ENCODE peak calls at places on chromosomes 2 and 18, in ten cellular contexts. One of them, this sample, is unnamed.

GRCh38 chr2:174964404-174964803 is 40.8 kb downstream of the CHN1 start:
- DNase-seq in A172: no peak
- DNase-seq in RPMI7951: no peak
- DNase-seq in mesendoderm: peak
- DNase-seq in NCI-H1105 treated with DMSO at 0.1 percent for 48 hours: no peak
- DNase-seq in tibial artery: no peak
- DNase-seq in KG1: peak
- DNase-seq in activated CD8-positive, alpha-beta memory T cell treated with anti-CD3 and anti-CD28 coated beads, Interleukin-2, amount 10 ng/mL, durations not matched to agents 7 days and 5 days: no peak
- DNase-seq in effector memory CD4-positive, alpha-beta T cell: no peak
- DNase-seq in NCI-H774: no peak
- DNase-seq in this sample: no peak

GRCh38 chr2:240784629-240785423 is 35.2 kb downstream of the KIF1A start:
- DNase-seq in NCI-H1105 treated with DMSO at 0.1 percent for 48 hours: no peak
- DNase-seq in effector memory CD4-positive, alpha-beta T cell: no peak
- DNase-seq in KG1: no peak
- DNase-seq in RPMI7951: no peak
- DNase-seq in tibial artery: no peak
- DNase-seq in mesendoderm: no peak
- DNase-seq in A172: no peak
- DNase-seq in activated CD8-positive, alpha-beta memory T cell treated with anti-CD3 and anti-CD28 coated beads, Interleukin-2, amount 10 ng/mL, durations not matched to agents 7 days and 5 days: no peak
- DNase-seq in NCI-H774: no peak
- DNase-seq in this sample: no peak

GRCh38 chr18:79345366-79345765 is 50.4 kb upstream of the NFATC1 start:
- DNase-seq in NCI-H774: no peak
- DNase-seq in A172: no peak
- DNase-seq in NCI-H1105 treated with DMSO at 0.1 percent for 48 hours: no peak
- DNase-seq in RPMI7951: no peak
- DNase-seq in tibial artery: no peak
- DNase-seq in effector memory CD4-positive, alpha-beta T cell: no peak
- DNase-seq in KG1: no peak
- DNase-seq in activated CD8-positive, alpha-beta memory T cell treated with anti-CD3 and anti-CD28 coated beads, Interleukin-2, amount 10 ng/mL, durations not matched to agents 7 days and 5 days: no peak
- DNase-seq in mesendoderm: no peak
- DNase-seq in this sample: no peak

GRCh38 chr18:73535189-73535588 is 612.4 kb downstream of the FBXO15 start:
- DNase-seq in mesendoderm: no peak
- DNase-seq in RPMI7951: peak
- DNase-seq in activated CD8-positive, alpha-beta memory T cell treated with anti-CD3 and anti-CD28 coated beads, Interleukin-2, amount 10 ng/mL, durations not matched to agents 7 days and 5 days: no peak
- DNase-seq in KG1: no peak
- DNase-seq in effector memory CD4-positive, alpha-beta T cell: no peak
- DNase-seq in tibial artery: no peak
- DNase-seq in NCI-H1105 treated with DMSO at 0.1 percent for 48 hours: no peak
- DNase-seq in NCI-H774: no peak
- DNase-seq in A172: no peak
- DNase-seq in this sample: no peak

GRCh38 chr18:51275712-51276473 is 78.4 kb upstream of the MEX3C start:
- DNase-seq in effector memory CD4-positive, alpha-beta T cell: no peak
- DNase-seq in mesendoderm: no peak
- DNase-seq in activated CD8-positive, alpha-beta memory T cell treated with anti-CD3 and anti-CD28 coated beads, Interleukin-2, amount 10 ng/mL, durations not matched to agents 7 days and 5 days: no peak
- DNase-seq in A172: no peak
- DNase-seq in RPMI7951: peak
- DNase-seq in tibial artery: no peak
- DNase-seq in NCI-H1105 treated with DMSO at 0.1 percent for 48 hours: no peak
- DNase-seq in KG1: no peak
- DNase-seq in NCI-H774: no peak
- DNase-seq in this sample: no peak

GRCh38 chr2:28567076-28567471 is 71.2 kb downstream of the PLB1 start:
- DNase-seq in RPMI7951: no peak
- DNase-seq in mesendoderm: no peak
- DNase-seq in NCI-H1105 treated with DMSO at 0.1 percent for 48 hours: peak
- DNase-seq in KG1: no peak
- DNase-seq in A172: no peak
- DNase-seq in effector memory CD4-positive, alpha-beta T cell: no peak
- DNase-seq in activated CD8-positive, alpha-beta memory T cell treated with anti-CD3 and anti-CD28 coated beads, Interleukin-2, amount 10 ng/mL, durations not matched to agents 7 days and 5 days: peak
- DNase-seq in NCI-H774: peak
- DNase-seq in tibial artery: no peak
- DNase-seq in this sample: no peak

GRCh38 chr2:123502926-123503325 is 522.2 kb upstream of the CNTNAP5 start:
- DNase-seq in activated CD8-positive, alpha-beta memory T cell treated with anti-CD3 and anti-CD28 coated beads, Interleukin-2, amount 10 ng/mL, durations not matched to agents 7 days and 5 days: no peak
- DNase-seq in mesendoderm: no peak
- DNase-seq in NCI-H1105 treated with DMSO at 0.1 percent for 48 hours: no peak
- DNase-seq in effector memory CD4-positive, alpha-beta T cell: no peak
- DNase-seq in RPMI7951: peak
- DNase-seq in A172: no peak
- DNase-seq in KG1: no peak
- DNase-seq in tibial artery: no peak
- DNase-seq in NCI-H774: no peak
- DNase-seq in this sample: no peak

GRCh38 chr2:878245-878930 is 72.3 kb upstream of the SNTG2 start:
- DNase-seq in RPMI7951: peak
- DNase-seq in NCI-H774: no peak
- DNase-seq in NCI-H1105 treated with DMSO at 0.1 percent for 48 hours: no peak
- DNase-seq in effector memory CD4-positive, alpha-beta T cell: no peak
- DNase-seq in activated CD8-positive, alpha-beta memory T cell treated with anti-CD3 and anti-CD28 coated beads, Interleukin-2, amount 10 ng/mL, durations not matched to agents 7 days and 5 days: peak
- DNase-seq in KG1: no peak
- DNase-seq in A172: no peak
- DNase-seq in tibial artery: no peak
- DNase-seq in mesendoderm: no peak
- DNase-seq in this sample: no peak

GRCh38 chr2:46748121-46748520 is 167.5 kb downstream of the MCFD2 start:
- DNase-seq in tibial artery: no peak
- DNase-seq in mesendoderm: no peak
- DNase-seq in RPMI7951: peak
- DNase-seq in A172: no peak
- DNase-seq in NCI-H1105 treated with DMSO at 0.1 percent for 48 hours: no peak
- DNase-seq in effector memory CD4-positive, alpha-beta T cell: no peak
- DNase-seq in NCI-H774: no peak
- DNase-seq in activated CD8-positive, alpha-beta memory T cell treated with anti-CD3 and anti-CD28 coated beads, Interleukin-2, amount 10 ng/mL, durations not matched to agents 7 days and 5 days: no peak
- DNase-seq in KG1: no peak
- DNase-seq in this sample: no peak

GRCh38 chr18:68083131-68083530 is 566.6 kb upstream of the DSEL start:
- DNase-seq in RPMI7951: peak
- DNase-seq in tibial artery: no peak
- DNase-seq in effector memory CD4-positive, alpha-beta T cell: no peak
- DNase-seq in mesendoderm: no peak
- DNase-seq in NCI-H774: no peak
- DNase-seq in A172: peak
- DNase-seq in NCI-H1105 treated with DMSO at 0.1 percent for 48 hours: no peak
- DNase-seq in KG1: no peak
- DNase-seq in activated CD8-positive, alpha-beta memory T cell treated with anti-CD3 and anti-CD28 coated beads, Interleukin-2, amount 10 ng/mL, durations not matched to agents 7 days and 5 days: no peak
- DNase-seq in this sample: no peak

GRCh38 chr2:196515041-196515440 is 124.5 kb upstream of the CCDC150 start:
- DNase-seq in NCI-H774: peak
- DNase-seq in effector memory CD4-positive, alpha-beta T cell: no peak
- DNase-seq in RPMI7951: no peak
- DNase-seq in NCI-H1105 treated with DMSO at 0.1 percent for 48 hours: peak
- DNase-seq in mesendoderm: no peak
- DNase-seq in KG1: no peak
- DNase-seq in tibial artery: no peak
- DNase-seq in activated CD8-positive, alpha-beta memory T cell treated with anti-CD3 and anti-CD28 coated beads, Interleukin-2, amount 10 ng/mL, durations not matched to agents 7 days and 5 days: no peak
- DNase-seq in A172: no peak
- DNase-seq in this sample: no peak